ENCODE peak calls at places on chromosomes 16 and 17, in four cellular contexts. Y, M, Q and T are unnamed samples.
A peak's percentile ranks its signal among the peaks of the same experiment; 100 is the strongest.

GRCh38 chr17:69500911-69501429 is 86.5 kb downstream of the MAP2K6 start:
- DNase-seq in Y (no peak), M (no peak), Q (no peak), T (no peak)

GRCh38 chr17:40551091-40551873 is 14.0 kb downstream of the CCR7 start:
- DNase-seq in Q (no peak), Y (peak; percentile 99), M (peak; percentile 100), T (peak; percentile 99)

GRCh38 chr17:35774499-35774898 is 13.8 kb downstream of the C17orf50 start:
- DNase-seq in M (peak; percentile 32), Y (no peak), Q (no peak), T (no peak)

GRCh38 chr16:28282045-28282444 is 10.3 kb upstream of the SBK1 start:
- DNase-seq in Y (no peak), Q (no peak), M (no peak), T (no peak)

GRCh38 chr16:68298907-68299515 is 11.7 kb downstream of the SLC7A6OS start:
- DNase-seq in Q (no peak), M (peak; percentile 70), Y (peak; percentile 46), T (peak; percentile 75)

GRCh38 chr16:78362736-78363135 is 263.3 kb downstream of the WWOX start:
- DNase-seq in M (no peak), Y (no peak), Q (no peak), T (no peak)

GRCh38 chr17:2050246-2050866 is 4.5 kb upstream of the HIC1 start:
- DNase-seq in Q (peak; percentile 73), Y (no peak), M (peak; percentile 59), T (no peak)

GRCh38 chr16:1331712-1332617 is 1.5 kb upstream of the BAIAP3 start:
- DNase-seq in M (peak; percentile 84), Q (peak; percentile 47), Y (peak; percentile 11), T (no peak)

GRCh38 chr16:67833035-67833417 is 9.1 kb upstream of the THAP11 start:
- DNase-seq in Q (no peak), Y (peak; percentile 14), M (peak; percentile 77), T (no peak)

GRCh38 chr16:2966803-2967184 is 2.4 kb upstream of the PAQR4 start:
- DNase-seq in Y (no peak), Q (no peak), M (no peak), T (no peak)

GRCh38 chr17:6239237-6239798 is 169.1 kb downstream of the WSCD1 start:
- DNase-seq in M (no peak), Q (no peak), Y (no peak), T (no peak)

GRCh38 chr17:207775-208174 is 26.3 kb upstream of the DOC2B start:
- DNase-seq in Y (no peak), M (no peak), Q (no peak), T (no peak)

GRCh38 chr16:1300664-1301476 is 8.6 kb upstream of the UBE2I start:
- DNase-seq in M (peak; percentile 50), Y (no peak), Q (peak; percentile 71), T (no peak)